ENCODE peak calls at places on chromosomes 7 and 10, in five cellular contexts. F is prostate gland, R is nephron progenitor cell, E is AG04450, S is GM12865. Q is an unnamed sample.

GRCh38 chr7:35253182-35253679 is 669 bp downstream of the TBX20 start:
- DNase-seq in F (no peak), R (peak), E (no peak), S (no peak), Q (no peak)

GRCh38 chr10:131978366-131978765 is 3.4 kb downstream of the BNIP3 start:
- DNase-seq in F (no peak), R (no peak), E (no peak), S (no peak), Q (no peak)

GRCh38 chr7:54541941-54542618 is at the start of gene VSTM2A:
- DNase-seq in F (no peak), R (peak), E (no peak), S (no peak), Q (no peak)

GRCh38 chr7:130721486-130722277 is 12.3 kb downstream of the KLF14 start:
- DNase-seq in F (peak), R (peak), E (peak), S (peak), Q (no peak)

GRCh38 chr7:131225619-131226101 is 102.0 kb upstream of the MKLN1 start:
- DNase-seq in F (peak), R (no peak), E (no peak), S (no peak), Q (no peak)

GRCh38 chr7:74334026-74334425 is 44.8 kb downstream of the CLIP2 start:
- DNase-seq in F (no peak), R (no peak), E (peak), S (no peak), Q (no peak)

GRCh38 chr10:47371629-47372485 is 12.2 kb downstream of the ZNF488 start:
- DNase-seq in F (no peak), R (no peak), E (no peak), S (no peak), Q (no peak)

GRCh38 chr10:133203652-133204195 is 26.3 kb upstream of the UTF1 start:
- DNase-seq in F (no peak), R (no peak), E (no peak), S (no peak), Q (no peak)

GRCh38 chr10:65628777-65629176 is 1297.1 kb upstream of the LRRTM3 start:
- DNase-seq in F (no peak), R (no peak), E (no peak), S (no peak), Q (no peak)

GRCh38 chr7:26648429-26649015 is 215.9 kb downstream of the SKAP2 start:
- DNase-seq in F (no peak), R (no peak), E (no peak), S (no peak), Q (no peak)

GRCh38 chr10:114647545-114648138 is 10.4 kb downstream of the ABLIM1 start:
- DNase-seq in F (no peak), R (no peak), E (no peak), S (no peak), Q (no peak)

GRCh38 chr10:124259139-124259825 is 159.4 kb downstream of the OAT start:
- DNase-seq in F (no peak), R (no peak), E (no peak), S (peak), Q (no peak)

GRCh38 chr7:151371266-151371665 is 29.7 kb downstream of the NUB1 start:
- DNase-seq in F (no peak), R (no peak), E (no peak), S (no peak), Q (no peak)

GRCh38 chr7:132464740-132465139 is 111.5 kb downstream of the PLXNA4 start:
- DNase-seq in F (no peak), R (no peak), E (no peak), S (no peak), Q (no peak)

GRCh38 chr10:89337493-89337892 is 9.7 kb downstream of the IFIT3 start:
- DNase-seq in F (no peak), R (no peak), E (no peak), S (peak), Q (no peak)

GRCh38 chr10:16646474-16647059 is 124.9 kb upstream of the C1QL3 start:
- DNase-seq in F (no peak), R (no peak), E (no peak), S (peak), Q (no peak)

GRCh38 chr7:89987665-89988064 is 166.6 kb upstream of the STEAP1 start:
- DNase-seq in F (no peak), R (no peak), E (no peak), S (no peak), Q (no peak)

GRCh38 chr7:69517985-69518731 is 80.1 kb upstream of the AUTS2 start:
- DNase-seq in F (no peak), R (no peak), E (no peak), S (no peak), Q (no peak)

GRCh38 chr7:113113912-113114311 is 4.4 kb downstream of the SMIM30 start:
- DNase-seq in F (no peak), R (no peak), E (no peak), S (peak), Q (no peak)

GRCh38 chr10:98467506-98468318 is 21.0 kb upstream of the HPS1 start:
- DNase-seq in F (peak), R (peak), E (peak), S (peak), Q (peak)

GRCh38 chr7:108598153-108598552 is 28.5 kb downstream of the DNAJB9 start:
- DNase-seq in F (no peak), R (peak), E (no peak), S (no peak), Q (no peak)

GRCh38 chr10:79202188-79203013 is 133.6 kb downstream of the ZMIZ1 start:
- DNase-seq in F (no peak), R (peak), E (no peak), S (peak), Q (peak)

GRCh38 chr7:38323156-38323555 is 49.7 kb upstream of the TARP start:
- DNase-seq in F (no peak), R (no peak), E (no peak), S (no peak), Q (no peak)

GRCh38 chr10:4353059-4353655 is 472.9 kb upstream of the AKR1E2 start:
- DNase-seq in F (no peak), R (no peak), E (no peak), S (no peak), Q (no peak)

GRCh38 chr10:71525721-71526120 is 129.0 kb downstream of the CDH23 start:
- DNase-seq in F (no peak), R (no peak), E (no peak), S (no peak), Q (no peak)

GRCh38 chr7:69929622-69930021 is 331.3 kb downstream of the AUTS2 start:
- DNase-seq in F (no peak), R (no peak), E (no peak), S (no peak), Q (no peak)

GRCh38 chr7:74083928-74084721 is 521 bp downstream of the LIMK1 start:
- DNase-seq in F (no peak), R (no peak), E (no peak), S (peak), Q (no peak)

GRCh38 chr7:36965625-36966024 is 241.3 kb upstream of the AOAH start:
- DNase-seq in F (no peak), R (no peak), E (no peak), S (no peak), Q (no peak)

GRCh38 chr7:44377681-44378421 is 52.5 kb upstream of the CAMK2B start:
- DNase-seq in F (no peak), R (no peak), E (no peak), S (peak), Q (peak)

GRCh38 chr7:149293338-149293737 is 31.3 kb downstream of the ZNF783 start:
- DNase-seq in F (no peak), R (no peak), E (no peak), S (no peak), Q (no peak)

GRCh38 chr7:24858108-24858977 is 101.1 kb upstream of the GSDME start:
- DNase-seq in F (no peak), R (no peak), E (no peak), S (no peak), Q (no peak)

GRCh38 chr10:28470873-28471704 is 61.8 kb upstream of the WAC start:
- DNase-seq in F (no peak), R (no peak), E (no peak), S (no peak), Q (no peak)

GRCh38 chr10:112362833-112363232 is 11.1 kb upstream of the ACSL5 start:
- DNase-seq in F (no peak), R (no peak), E (no peak), S (no peak), Q (no peak)

GRCh38 chr10:14564268-14564744 is 210.4 kb downstream of the FAM107B start:
- DNase-seq in F (no peak), R (no peak), E (no peak), S (peak), Q (no peak)

GRCh38 chr10:100997364-100998182 is 2.0 kb upstream of the LZTS2 start:
- DNase-seq in F (peak), R (peak), E (no peak), S (peak), Q (peak)

GRCh38 chr7:104198673-104199278 is 9.0 kb downstream of the ORC5 start:
- DNase-seq in F (no peak), R (no peak), E (no peak), S (no peak), Q (no peak)

DNA sequence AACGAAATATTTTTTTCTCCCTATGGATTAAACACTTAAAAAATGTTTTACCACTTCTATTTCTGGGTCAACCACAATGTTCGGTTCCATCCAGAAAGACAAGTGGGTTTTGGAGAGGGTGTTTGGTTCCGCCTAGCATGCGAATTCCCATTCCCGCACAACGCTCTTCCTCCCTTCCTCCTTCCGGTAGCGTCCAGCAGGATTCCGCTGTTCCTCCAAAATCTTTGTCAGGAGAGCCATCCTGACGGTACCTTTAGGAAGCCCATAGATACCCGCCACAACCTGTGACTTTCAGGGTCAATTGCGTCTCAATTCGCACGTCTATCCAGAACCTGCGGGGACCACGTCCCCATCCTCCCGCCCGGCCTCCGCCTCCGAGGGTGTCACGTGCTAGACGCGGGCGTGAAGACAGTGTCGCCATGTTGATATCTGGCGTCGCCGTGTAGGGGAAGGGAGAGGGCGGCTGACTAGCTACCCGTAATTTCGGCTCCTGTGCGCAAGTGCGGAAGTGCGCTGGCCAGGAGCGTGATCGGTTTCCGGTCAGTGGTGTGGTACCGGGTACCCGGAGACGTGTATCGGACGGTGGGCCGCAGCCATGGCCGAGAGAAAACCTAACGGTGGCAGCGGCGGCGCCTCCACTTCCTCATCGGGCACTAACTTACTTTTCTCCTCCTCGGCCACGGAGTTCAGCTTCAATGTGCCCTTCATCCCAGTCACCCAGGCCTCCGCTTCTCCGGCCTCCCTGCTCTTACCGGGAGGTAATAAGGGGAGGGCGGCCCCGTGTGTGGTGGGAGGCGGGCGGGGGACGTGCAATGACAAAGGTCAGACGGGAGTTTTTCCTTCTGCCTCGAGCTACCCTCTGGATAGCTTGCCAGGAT is at the start of gene SEC23IP:
- DNase-seq in F (peak), R (peak), E (peak), S (peak), Q (peak)
- TF ChIP-seq CTCF in F (no peak), R (no peak), E (no peak), S (no peak), Q (no peak)

GRCh38 chr10:26436848-26437247 is 1.3 kb upstream of the APBB1IP start:
- DNase-seq in F (no peak), R (no peak), E (no peak), S (no peak), Q (no peak)

GRCh38 chr10:26440091-26440445 is 1.9 kb downstream of the APBB1IP start:
- DNase-seq in F (no peak), R (no peak), E (no peak), S (no peak), Q (no peak)

GRCh38 chr10:26439436-26440090 is 1.4 kb downstream of the APBB1IP start:
- DNase-seq in F (no peak), R (no peak), E (no peak), S (no peak), Q (peak)

GRCh38 chr10:26437637-26438461 is at the start of gene APBB1IP:
- DNase-seq in F (no peak), R (peak), E (no peak), S (peak), Q (peak)

GRCh38 chr10:26438534-26439269 is 561 bp downstream of the APBB1IP start:
- DNase-seq in F (no peak), R (peak), E (no peak), S (peak), Q (peak)
- TF ChIP-seq CTCF in F (no peak), R (no peak), E (no peak), S (no peak), Q (no peak)

DNA sequence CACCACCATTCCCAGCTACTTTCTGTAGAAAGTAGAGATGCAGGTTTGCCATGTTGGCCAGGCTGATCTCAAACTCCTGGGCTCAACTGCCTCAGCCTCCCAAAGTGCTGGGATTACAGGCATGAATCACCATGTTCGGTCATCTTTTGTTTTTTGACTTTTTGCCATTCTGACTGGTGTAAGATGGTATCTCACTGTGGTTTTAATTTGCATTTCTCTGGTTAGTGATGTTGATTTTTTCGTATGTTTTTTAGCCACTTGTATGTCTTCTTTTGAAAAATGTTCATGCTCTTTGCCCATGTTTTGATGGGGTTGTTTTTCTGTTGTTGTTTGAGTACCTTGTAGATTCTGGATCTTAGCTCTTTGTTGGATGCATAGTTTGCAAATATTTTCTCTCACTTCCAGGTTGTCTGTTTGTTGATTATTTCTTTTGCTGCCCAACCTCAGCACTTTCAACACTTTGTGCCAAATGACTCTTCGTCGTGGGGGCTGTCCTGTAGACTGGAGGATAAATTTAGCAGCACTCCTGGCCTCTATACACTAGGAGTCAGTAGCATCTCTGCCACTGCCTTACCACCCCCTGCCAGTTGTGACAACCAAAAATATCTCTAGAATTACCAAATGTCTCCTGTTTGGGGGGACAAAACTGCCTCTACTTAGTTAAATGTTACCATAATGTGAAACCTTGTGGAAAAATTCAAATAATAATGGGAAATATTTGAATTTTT is 6.5 kb upstream of the CPED1 start:
- DNase-seq in F (no peak), R (no peak), E (no peak), S (no peak), Q (no peak)
- TF ChIP-seq CTCF in F (no peak), R (no peak), E (peak), S (no peak), Q (no peak)

DNA sequence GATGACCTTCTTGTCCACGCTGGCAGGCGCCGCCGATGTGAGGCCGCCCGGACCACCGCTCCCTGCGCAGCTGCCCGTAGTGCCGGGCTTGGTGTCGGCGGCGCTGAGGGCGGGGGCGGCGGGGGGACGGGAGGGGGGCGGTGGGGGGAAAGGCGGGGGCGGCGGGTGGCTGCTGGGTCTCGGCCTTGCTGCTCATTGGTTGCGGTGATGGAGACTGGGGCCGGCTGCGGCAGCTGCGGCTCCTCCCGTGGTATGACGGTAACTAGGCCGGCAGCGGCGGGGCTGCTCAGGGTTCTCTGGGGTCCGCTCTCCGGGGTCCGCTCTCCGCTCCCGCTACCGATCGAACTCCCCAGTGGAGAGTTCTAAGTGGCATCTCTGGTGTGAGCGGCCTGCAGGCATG is 1.8 kb upstream of the EFCAB10 start:
- DNase-seq in F (no peak), R (no peak), E (no peak), S (no peak), Q (no peak)
- TF ChIP-seq CTCF in F (no peak), R (no peak), E (no peak), S (no peak), Q (no peak)

GRCh38 chr10:103700436-103700715 is 155.0 kb downstream of the SH3PXD2A start:
- DNase-seq in F (no peak), R (no peak), E (no peak), S (no peak), Q (no peak)
- TF ChIP-seq CTCF in F (no peak), R (no peak), E (no peak), S (no peak), Q (no peak)

DNA sequence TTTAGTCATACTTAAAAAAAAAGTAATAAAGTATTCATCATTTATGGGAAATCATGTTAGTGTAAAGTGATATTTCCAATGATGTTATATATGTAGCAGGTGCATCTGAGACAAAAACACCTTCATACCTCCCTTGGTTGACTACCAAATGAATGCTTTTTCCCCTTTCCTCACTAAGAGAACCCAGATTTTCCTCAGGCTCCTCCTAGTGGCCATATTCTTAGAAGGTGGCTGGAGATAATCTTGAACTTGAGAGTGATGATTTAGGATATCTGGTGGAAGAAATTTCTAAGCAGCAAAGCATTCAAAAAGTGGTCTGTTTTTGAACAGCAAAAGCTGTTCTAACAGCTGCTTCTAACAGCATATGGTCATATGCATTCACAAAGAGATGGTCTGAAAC is 16.8 kb upstream of the DNAH11 start:
- DNase-seq in F (no peak), R (no peak), E (no peak), S (peak), Q (no peak)
- TF ChIP-seq CTCF in F (peak), R (no peak), E (peak), S (peak), Q (peak)

Q was measured in GM13977.